ENCODE peak calls at places on chromosomes 12 and 14, in seven cellular contexts. S is IMR-90, N is mesendoderm, X is H9, O is neuronal stem cell, W is trophoblast cell, H is H1. J is an unnamed sample.

GRCh38 chr12:101642115-101643067 is 47.6 kb downstream of the MYBPC1 start:
- DNase-seq in X (peak), S (no peak), H (peak), O (peak), W (peak), N (peak), J (no peak)

GRCh38 chr12:104138747-104139186 is 757 bp upstream of the NFYB start:
- DNase-seq in O (peak), H (no peak), X (peak), W (no peak), S (no peak), N (peak), J (no peak)

GRCh38 chr14:58977366-58977765 is 211.1 kb upstream of the DAAM1 start:
- DNase-seq in O (no peak), H (no peak), N (no peak), S (peak), X (no peak), W (peak), J (peak)

GRCh38 chr14:58813745-58814144 is 176.0 kb downstream of the DACT1 start:
- DNase-seq in H (no peak), W (no peak), X (no peak), N (no peak), S (no peak), O (no peak), J (no peak)

GRCh38 chr12:15522574-15523187 is 200.4 kb downstream of the PTPRO start:
- DNase-seq in X (no peak), S (peak), O (no peak), H (no peak), N (peak), W (no peak), J (peak)

GRCh38 chr12:44034916-44035315 is 199.0 kb downstream of the TMEM117 start:
- DNase-seq in S (no peak), H (no peak), O (no peak), X (no peak), W (no peak), N (no peak), J (no peak)

GRCh38 chr14:70350078-70350477 is 9.4 kb downstream of the COX16 start:
- DNase-seq in W (no peak), X (peak), H (no peak), S (no peak), N (peak), O (no peak), J (no peak)

GRCh38 chr14:65469903-65470302 is 57.4 kb downstream of the FUT8 start:
- DNase-seq in S (no peak), X (peak), H (no peak), O (no peak), N (peak), W (no peak), J (no peak)

GRCh38 chr14:52155656-52156213 is 86.9 kb upstream of the NID2 start:
- DNase-seq in S (no peak), N (no peak), O (no peak), X (no peak), H (no peak), W (no peak), J (no peak)

GRCh38 chr12:102806592-102806991 is 110.5 kb downstream of the PAH start:
- DNase-seq in N (peak), H (no peak), O (no peak), X (no peak), S (no peak), W (no peak), J (no peak)

GRCh38 chr12:25194211-25194610 is 749 bp downstream of the DNAI7 start:
- DNase-seq in X (no peak), S (no peak), O (no peak), N (no peak), H (no peak), W (no peak), J (peak)

GRCh38 chr12:95218164-95218851 is 701 bp downstream of the VEZT start:
- DNase-seq in X (no peak), W (no peak), S (peak), N (no peak), H (no peak), O (peak), J (peak)

GRCh38 chr14:52312872-52313492 is 1.1 kb upstream of the PTGER2 start:
- DNase-seq in S (peak), N (no peak), W (no peak), O (no peak), X (no peak), H (no peak), J (peak)

GRCh38 chr14:38404616-38405015 is 148.7 kb upstream of the CLEC14A start:
- DNase-seq in W (no peak), X (no peak), H (no peak), N (no peak), O (no peak), S (peak), J (peak)

GRCh38 chr12:94872671-94873367 is 130.7 kb downstream of the NDUFA12 start:
- DNase-seq in W (no peak), O (no peak), N (peak), X (peak), H (no peak), S (no peak), J (no peak)

GRCh38 chr12:32303171-32303570 is 96.2 kb upstream of the FGD4 start:
- DNase-seq in O (no peak), H (no peak), S (peak), N (no peak), W (no peak), X (no peak), J (no peak)

GRCh38 chr14:105857223-105857815 is 330.9 kb downstream of the TMEM121 start:
- DNase-seq in S (no peak), H (no peak), X (no peak), W (no peak), N (no peak), O (no peak), J (no peak)

GRCh38 chr14:105855893-105856675 is 329.7 kb downstream of the TMEM121 start:
- DNase-seq in H (no peak), X (peak), W (no peak), S (no peak), N (no peak), O (no peak), J (no peak)

GRCh38 chr14:105855246-105855892 is 329.0 kb downstream of the TMEM121 start:
- DNase-seq in S (no peak), W (no peak), H (no peak), X (peak), O (no peak), N (no peak), J (no peak)

GRCh38 chr14:105857816-105858675 is 331.7 kb downstream of the TMEM121 start:
- DNase-seq in W (no peak), S (no peak), X (peak), H (no peak), O (no peak), N (no peak), J (no peak)

GRCh38 chr14:105856676-105857222 is 330.4 kb downstream of the TMEM121 start:
- DNase-seq in W (no peak), O (no peak), N (no peak), S (no peak), X (no peak), H (no peak), J (no peak)
- H4K8ac ChIP-seq in W (no peak), O (no peak), N (no peak), S (no peak), X (no peak), H (no peak), J (no peak)

GRCh38 chr14:68563256-68564131 is 229.4 kb downstream of the ZFP36L1 start:
- DNase-seq in X (no peak), W (peak), O (no peak), S (peak), H (no peak), N (no peak), J (peak)
- H4K8ac ChIP-seq in X (no peak), W (peak), O (no peak), S (peak), H (no peak), N (no peak), J (no peak)

GRCh38 chr14:88793259-88793625 is 489 bp upstream of the EML5 start:
- DNase-seq in H (no peak), S (no peak), X (no peak), O (no peak), N (no peak), W (no peak), J (no peak)

GRCh38 chr14:88790501-88791251 is 2.1 kb downstream of the EML5 start:
- DNase-seq in S (no peak), H (no peak), N (no peak), X (no peak), W (no peak), O (no peak), J (no peak)

GRCh38 chr14:88791252-88791621 is 1.5 kb downstream of the EML5 start:
- DNase-seq in S (no peak), W (no peak), H (no peak), X (no peak), N (no peak), O (no peak), J (no peak)

GRCh38 chr14:88792572-88793258 is at the start of gene EML5:
- DNase-seq in X (peak), H (peak), N (peak), S (peak), O (peak), W (peak), J (peak)

DNA sequence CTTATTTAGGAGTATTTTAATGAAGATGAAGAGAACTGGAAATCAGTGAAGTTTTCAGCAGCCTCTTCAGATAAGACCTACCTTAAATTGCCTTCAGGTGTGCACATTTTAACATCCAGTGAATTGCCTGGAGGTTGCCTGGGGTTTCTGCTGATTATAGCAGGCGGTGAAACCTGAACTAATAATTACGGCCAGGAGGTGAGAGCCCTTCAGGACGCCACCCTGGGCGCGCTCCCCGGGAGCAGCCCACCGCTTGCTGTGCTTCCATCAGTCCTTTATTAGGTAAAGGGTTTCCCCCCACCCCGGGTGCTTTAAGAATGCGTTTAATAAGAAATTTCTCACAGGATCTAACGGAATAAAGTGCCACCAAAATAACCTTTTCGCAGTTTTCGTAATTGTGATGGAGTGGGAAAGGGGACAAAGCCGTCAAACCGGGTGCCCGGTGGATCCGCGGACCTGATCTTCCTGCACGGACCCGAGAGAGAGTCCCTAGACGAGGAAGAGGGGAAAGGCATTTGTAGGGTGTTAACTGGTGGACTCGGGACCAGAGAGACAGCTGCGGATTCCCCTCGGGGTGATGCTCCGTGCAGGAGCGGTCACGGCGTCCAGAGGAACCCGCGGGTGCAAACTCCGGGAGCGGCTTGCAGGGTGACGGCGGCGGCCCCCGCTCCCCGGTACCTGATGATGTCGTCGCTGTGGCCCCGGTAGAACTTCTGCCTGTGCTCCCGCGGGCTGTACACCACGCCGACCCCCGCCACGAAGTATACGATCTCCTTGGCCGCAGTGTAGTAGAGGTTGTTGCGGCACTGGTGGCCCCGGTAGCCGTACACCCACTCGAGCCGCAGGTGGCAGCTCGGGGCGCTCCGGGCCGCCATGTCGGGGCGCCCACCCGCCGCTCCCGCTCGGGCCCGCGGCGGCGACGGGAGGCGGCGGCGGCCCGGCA is 853 bp downstream of the EML5 start:
- DNase-seq in S (no peak), O (peak), W (no peak), N (peak), H (no peak), X (peak), J (no peak)
- H4K8ac ChIP-seq in S (peak), O (no peak), W (peak), N (no peak), H (peak), X (no peak), J (no peak)

DNA sequence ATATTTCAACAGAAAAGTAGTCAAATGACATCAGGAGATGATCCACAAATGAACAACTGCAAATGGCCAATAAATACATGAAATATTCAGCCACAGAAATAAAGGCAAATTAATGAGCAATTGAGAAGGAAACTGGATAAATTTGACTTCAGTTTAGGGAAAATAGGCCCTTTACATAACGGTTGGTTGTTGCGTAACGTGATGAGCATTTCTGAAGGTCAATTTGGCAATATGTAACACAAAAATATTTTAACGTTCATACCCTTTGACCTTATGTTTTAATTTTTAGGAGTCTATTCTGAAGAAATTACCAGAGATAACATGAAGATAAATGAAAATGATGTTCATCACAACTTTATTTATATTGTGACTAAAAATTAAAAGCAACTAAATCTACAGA is 14.7 kb upstream of the MSRB3 start:
- DNase-seq in H (no peak), N (no peak), O (no peak), W (no peak), S (no peak), X (no peak), J (no peak)
- H4K8ac ChIP-seq in H (no peak), N (no peak), O (no peak), W (no peak), S (no peak), X (no peak), J (no peak)

GRCh38 chr12:129606239-129606638 is 297.6 kb downstream of the TMEM132D start:
- DNase-seq in S (no peak), N (no peak), X (no peak), H (no peak), W (no peak), O (no peak), J (no peak)
- H4K8ac ChIP-seq in S (no peak), N (no peak), X (no peak), H (no peak), W (no peak), O (no peak), J (no peak)

DNA sequence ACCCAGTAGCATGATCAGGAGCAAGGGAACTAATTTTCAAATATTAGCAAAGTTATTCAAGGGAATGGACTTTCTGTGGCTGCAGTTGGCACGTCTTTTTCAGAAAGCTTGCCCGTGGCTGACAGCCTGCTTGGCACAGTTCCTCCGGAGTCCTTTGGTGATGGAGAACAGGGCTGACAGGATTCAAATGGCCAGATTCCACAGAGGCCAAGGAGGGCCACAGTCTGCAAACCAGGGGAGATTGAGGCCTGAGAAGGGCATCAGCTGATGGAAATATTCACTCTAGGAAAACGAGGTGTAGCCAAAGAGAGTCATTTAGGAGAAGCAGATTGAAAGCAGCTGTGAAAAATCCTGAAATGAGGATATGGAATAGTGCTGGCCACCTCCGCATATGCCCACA is 178.3 kb downstream of the EMP1 start:
- DNase-seq in S (no peak), H (no peak), X (no peak), N (no peak), W (no peak), O (no peak), J (no peak)
- H4K8ac ChIP-seq in S (no peak), H (no peak), X (no peak), N (no peak), W (no peak), O (no peak), J (no peak)

GRCh38 chr14:74941676-74942097 is 13.7 kb downstream of the PGF start:
- DNase-seq in W (no peak), S (peak), N (no peak), O (no peak), H (no peak), X (no peak), J (peak)

GRCh38 chr14:74942164-74942563 is 13.2 kb downstream of the PGF start:
- DNase-seq in S (no peak), H (no peak), N (no peak), O (no peak), W (no peak), X (no peak), J (no peak)

GRCh38 chr14:74942608-74943007 is 12.8 kb downstream of the PGF start:
- DNase-seq in W (no peak), H (no peak), X (no peak), O (no peak), S (no peak), N (no peak), J (no peak)

GRCh38 chr14:74938873-74939495 is 15.9 kb upstream of the RPS6KL1 start:
- DNase-seq in H (no peak), N (no peak), S (no peak), W (no peak), X (no peak), O (no peak), J (no peak)

DNA sequence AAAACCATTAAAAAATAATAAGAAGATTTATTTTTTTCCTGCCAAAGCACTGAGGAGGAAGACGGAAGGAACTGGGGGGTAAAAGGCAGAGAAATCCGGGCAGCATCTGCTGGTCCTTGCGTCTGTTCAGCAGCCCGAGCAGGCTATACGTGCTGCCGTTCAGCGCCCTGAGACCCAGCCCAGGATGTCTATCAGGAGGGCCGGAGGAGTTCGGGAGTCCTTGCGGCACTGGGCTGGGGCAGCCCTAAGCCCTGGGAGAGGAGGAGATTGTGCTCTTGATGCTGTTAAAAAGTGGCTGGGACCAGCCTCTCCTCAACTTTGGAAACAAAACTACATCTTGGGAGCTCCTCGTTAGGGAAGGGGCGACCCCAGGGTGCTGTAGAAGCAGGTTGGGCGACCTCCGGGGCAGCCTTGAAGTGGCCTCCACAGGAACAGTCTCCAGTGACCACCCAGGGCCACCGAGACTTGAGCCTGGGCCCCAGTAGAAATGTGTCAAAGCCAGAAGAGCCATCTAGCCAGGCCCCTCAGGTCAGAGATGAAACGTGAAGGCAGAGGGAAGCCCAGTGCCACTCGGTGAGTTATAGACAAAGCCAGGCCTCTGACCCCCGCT is 14.3 kb downstream of the PGF start:
- DNase-seq in X (no peak), O (no peak), S (no peak), H (no peak), N (no peak), W (no peak), J (no peak)
- H4K8ac ChIP-seq in X (no peak), O (no peak), S (peak), H (no peak), N (no peak), W (peak), J (peak)

GRCh38 chr12:125341422-125341821 is 276.2 kb downstream of the AACS start:
- DNase-seq in H (no peak), N (no peak), X (no peak), O (no peak), W (no peak), S (no peak), J (no peak)
- H4K8ac ChIP-seq in H (no peak), N (no peak), X (no peak), O (no peak), W (no peak), S (no peak), J (no peak)

GRCh38 chr14:95515080-95515489 is 1.4 kb downstream of the SYNE3 start:
- DNase-seq in N (no peak), S (no peak), O (no peak), X (peak), W (peak), H (no peak), J (no peak)
- H4K8ac ChIP-seq in N (no peak), S (peak), O (no peak), X (no peak), W (no peak), H (no peak), J (peak)

DNA sequence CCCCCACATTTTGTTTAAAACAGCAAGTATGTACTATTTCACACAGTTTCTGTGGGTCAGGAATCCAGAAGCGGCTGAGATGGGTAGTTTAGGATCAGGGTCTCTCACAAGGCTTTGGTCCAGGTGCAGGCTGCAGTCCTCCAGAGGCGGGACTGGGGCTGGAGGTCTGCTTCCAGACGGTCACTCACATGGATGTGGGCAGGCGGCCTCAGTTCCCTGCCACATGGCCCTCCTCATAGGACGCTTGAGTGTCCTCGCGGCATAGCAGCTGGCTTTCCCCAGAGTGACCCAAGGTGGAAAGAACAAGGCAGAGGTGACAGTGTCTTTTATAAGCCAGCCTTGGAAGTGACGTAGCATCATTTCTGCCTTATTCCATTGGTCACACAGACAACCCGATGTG is 7.9 kb upstream of the C1RL start:
- DNase-seq in H (no peak), W (no peak), O (no peak), X (no peak), S (no peak), N (no peak), J (no peak)
- H4K8ac ChIP-seq in H (no peak), W (no peak), O (no peak), X (no peak), S (no peak), N (no peak), J (no peak)